ENCODE peak calls at places on chromosomes 11 and 22, in four cellular contexts. T is tibial nerve, X is AG10803, G is cardiac fibroblast. Y is an unnamed sample.

GRCh38 chr11:118910309-118911112 is 15.2 kb downstream of the BCL9L start:
- DNase-seq in X (peak), T (peak), G (peak), Y (peak)

GRCh38 chr11:34337016-34337415 is 20.8 kb downstream of the ABTB2 start:
- DNase-seq in X (no peak), G (no peak), T (no peak), Y (no peak)

GRCh38 chr22:42316988-42317387 is 46.5 kb upstream of the TCF20 start:
- DNase-seq in T (no peak), G (peak), X (peak), Y (no peak)

GRCh38 chr22:30890689-30891442 is 77.7 kb downstream of the MORC2 start:
- DNase-seq in X (peak), G (peak), T (no peak), Y (no peak)

GRCh38 chr22:38311331-38311635 is 6.0 kb downstream of the CSNK1E start:
- DNase-seq in G (peak), X (peak), T (no peak), Y (no peak)

GRCh38 chr11:65915821-65916251 is 3.0 kb downstream of the C11orf68 start:
- DNase-seq in T (peak), X (peak), G (peak), Y (peak)

GRCh38 chr11:20011294-20011951 is 148.9 kb downstream of the DBX1 start:
- DNase-seq in X (peak), T (no peak), G (peak), Y (no peak)

GRCh38 chr22:19412934-19413333 is 18.6 kb downstream of the HIRA start:
- DNase-seq in G (no peak), T (no peak), X (no peak), Y (no peak)

GRCh38 chr22:41094036-41094435 is 1.6 kb downstream of the EP300 start:
- DNase-seq in X (peak), T (no peak), G (peak), Y (no peak)

GRCh38 chr11:44726278-44727113 is at the start of gene TSPAN18:
- DNase-seq in X (no peak), G (no peak), T (no peak), Y (no peak)

GRCh38 chr11:65321076-65321475 is 6.4 kb downstream of the CDC42EP2 start:
- DNase-seq in G (no peak), X (no peak), T (no peak), Y (no peak)

GRCh38 chr11:36300651-36301050 is 4.6 kb downstream of the PRR5L start:
- DNase-seq in T (no peak), X (peak), G (peak), Y (peak)

GRCh38 chr11:38476808-38477565 is 1879.0 kb upstream of the RAG2 start:
- DNase-seq in X (no peak), T (no peak), G (peak), Y (no peak)

GRCh38 chr22:47199949-47200272 is 437.5 kb downstream of the TBC1D22A start:
- DNase-seq in T (no peak), G (no peak), X (no peak), Y (no peak)

GRCh38 chr11:65541093-65542010 is 16.5 kb downstream of the SCYL1 start:
- DNase-seq in T (no peak), G (no peak), X (no peak), Y (no peak)

GRCh38 chr11:66877585-66877984 is 20.7 kb downstream of the LRFN4 start:
- DNase-seq in T (no peak), G (peak), X (peak), Y (no peak)

GRCh38 chr11:85385561-85385960 is 241.6 kb downstream of the DLG2 start:
- DNase-seq in G (no peak), T (no peak), X (no peak), Y (no peak)

GRCh38 chr11:78256962-78257361 is 68.2 kb downstream of the USP35 start:
- DNase-seq in G (peak), X (peak), T (peak), Y (peak)

GRCh38 chr11:10139656-10140055 is 154.4 kb downstream of the SBF2 start:
- DNase-seq in G (peak), T (no peak), X (peak), Y (no peak)

GRCh38 chr11:111026241-111026640 is 219.3 kb upstream of the POU2AF2 start:
- DNase-seq in T (no peak), G (no peak), X (no peak), Y (no peak)

GRCh38 chr11:83194284-83195175 is 1.0 kb downstream of the ANKRD42 start:
- DNase-seq in G (peak), T (peak), X (peak), Y (peak)

GRCh38 chr11:122494171-122494570 is 161.4 kb upstream of the UBASH3B start:
- DNase-seq in T (no peak), G (no peak), X (peak), Y (peak)

GRCh38 chr11:14304601-14305000 is 54.4 kb downstream of the RRAS2 start:
- DNase-seq in X (no peak), T (no peak), G (no peak), Y (no peak)

GRCh38 chr11:78907636-78908035 is 333.0 kb upstream of the NARS2 start:
- DNase-seq in X (no peak), G (no peak), T (no peak), Y (no peak)

GRCh38 chr22:49233507-49234100 is 594.1 kb downstream of the BRD1 start:
- DNase-seq in T (no peak), X (no peak), G (no peak), Y (no peak)

GRCh38 chr22:33625959-33626358 is 294.3 kb downstream of the LARGE1 start:
- DNase-seq in G (no peak), T (no peak), X (no peak), Y (no peak)

GRCh38 chr11:560305-561147 is at the start of the genes LMNTD2 and RASSF7:
- DNase-seq in G (peak), X (peak), T (peak), Y (peak)

GRCh38 chr11:562046-562645 is 1.4 kb downstream of the RASSF7 start:
- DNase-seq in X (no peak), T (no peak), G (no peak), Y (no peak)

GRCh38 chr11:563066-563811 is 2.5 kb downstream of the RASSF7 start:
- DNase-seq in G (no peak), X (no peak), T (no peak), Y (no peak)

GRCh38 chr11:559712-560304 is 730 bp downstream of the LMNTD2 start:
- DNase-seq in G (no peak), T (no peak), X (no peak), Y (no peak)

DNA sequence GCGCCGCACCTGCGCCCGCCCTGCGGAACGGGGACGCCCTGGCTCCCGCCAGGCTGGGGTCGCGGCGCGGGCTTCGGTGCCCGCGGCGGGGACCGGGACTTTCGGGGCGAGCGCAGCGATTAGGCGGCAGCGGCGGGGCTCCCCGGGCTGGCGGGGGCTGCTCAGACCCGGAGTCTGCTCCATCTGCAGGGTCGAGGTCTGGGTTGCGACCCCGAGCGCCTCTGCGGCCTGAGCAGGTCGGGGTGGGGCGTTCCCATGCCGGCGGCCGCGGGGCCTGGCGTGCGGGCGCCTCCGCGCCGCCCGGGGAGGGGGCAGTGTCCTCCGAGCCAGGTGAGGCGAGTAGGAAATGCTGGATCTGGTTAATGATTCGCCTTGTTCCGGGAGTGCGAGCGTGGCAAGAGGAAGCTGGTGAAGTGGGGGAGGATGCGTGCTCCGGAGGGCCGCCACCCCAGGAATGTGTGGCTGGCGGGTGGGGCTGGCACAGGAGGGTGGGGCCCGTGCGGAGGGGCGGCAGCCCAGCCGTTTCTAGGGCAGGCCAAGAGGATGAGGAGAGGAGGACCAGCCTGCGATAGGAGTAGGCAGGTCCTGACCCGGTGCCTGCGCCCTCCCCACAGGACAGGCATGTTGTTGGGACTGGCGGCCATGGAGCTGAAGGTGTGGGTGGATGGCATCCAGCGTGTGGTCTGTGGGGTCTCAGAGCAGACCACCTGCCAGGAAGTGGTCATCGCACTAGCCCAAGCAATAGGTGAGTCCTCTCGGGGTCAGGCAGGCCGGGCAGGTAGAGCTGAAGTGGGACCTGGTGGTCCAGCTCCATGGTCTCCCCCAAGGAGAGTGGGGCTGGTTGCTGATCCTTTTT is 606 bp downstream of the RASSF7 start:
- DNase-seq in X (peak), T (no peak), G (no peak), Y (no peak)
- TF ChIP-seq CTCF in X (no peak), T (no peak), G (no peak), Y (no peak)

DNA sequence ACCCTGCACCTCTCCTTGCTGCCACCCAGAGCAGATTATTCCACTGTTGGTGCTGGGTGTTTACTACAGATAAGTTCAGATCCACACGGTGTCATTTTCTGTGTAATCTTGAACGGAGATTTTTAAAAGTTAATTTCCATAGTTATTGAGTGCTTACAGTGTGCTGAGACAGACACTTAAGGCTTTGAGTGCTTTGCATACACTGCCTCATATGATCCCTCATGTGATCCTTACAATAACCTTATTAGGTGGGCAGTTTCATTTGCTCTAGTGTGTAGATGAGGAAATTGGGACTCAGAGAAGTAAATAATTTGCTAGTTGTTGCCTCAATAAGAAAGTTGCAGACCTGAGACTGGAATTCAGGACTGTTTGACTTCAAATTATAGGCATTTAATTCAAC is 32.3 kb upstream of the ME3 start:
- DNase-seq in G (no peak), X (no peak), T (no peak), Y (no peak)
- TF ChIP-seq CTCF in G (no peak), X (no peak), T (no peak), Y (no peak)

GRCh38 chr11:3808846-3809623 is 675 bp downstream of the PGAP2 start:
- DNase-seq in X (peak), T (no peak), G (peak), Y (peak)
- TF ChIP-seq CTCF in X (peak), T (no peak), G (peak), Y (peak)

GRCh38 chr11:72587696-72588095 is 86.5 kb downstream of the PDE2A start:
- DNase-seq in G (no peak), X (no peak), T (no peak), Y (no peak)

GRCh38 chr11:72585762-72586590 is 88.2 kb downstream of the PDE2A start:
- DNase-seq in X (peak), G (peak), T (peak), Y (no peak)

GRCh38 chr11:72588656-72589410 is 85.4 kb downstream of the PDE2A start:
- DNase-seq in X (no peak), T (no peak), G (no peak), Y (no peak)

GRCh38 chr11:72584933-72585597 is 89.2 kb downstream of the PDE2A start:
- DNase-seq in X (no peak), T (no peak), G (no peak), Y (no peak)

DNA sequence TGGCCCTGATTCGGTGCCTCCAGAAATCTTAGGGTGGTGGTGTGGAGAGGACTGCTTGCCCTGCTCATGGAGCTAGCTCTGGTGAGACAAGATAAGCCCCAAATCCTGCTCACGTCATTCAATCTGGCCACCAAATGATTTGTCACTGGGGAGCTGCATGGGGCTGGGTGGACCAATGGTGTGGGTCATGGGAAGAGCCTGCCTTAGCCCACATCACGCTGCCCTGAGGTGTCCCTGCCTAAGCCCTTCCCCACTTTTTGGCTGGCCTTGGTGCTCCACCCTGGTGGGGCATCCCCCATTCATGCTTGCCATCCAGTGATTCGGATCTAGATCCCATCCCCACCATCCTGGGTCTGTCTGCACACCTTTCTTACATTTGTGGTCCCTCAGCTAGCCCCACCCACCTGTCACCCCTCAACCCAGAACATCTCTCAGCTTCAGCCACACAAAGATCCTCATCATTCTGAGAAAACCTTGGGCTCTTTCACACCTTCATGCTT is 87.6 kb downstream of the PDE2A start:
- DNase-seq in X (no peak), T (no peak), G (no peak), Y (no peak)
- TF ChIP-seq CTCF in X (no peak), T (no peak), G (no peak), Y (no peak)

GRCh38 chr11:46612326-46612725 is 4.7 kb downstream of the HARBI1 start:
- DNase-seq in T (no peak), X (no peak), G (no peak), Y (no peak)

GRCh38 chr11:46616551-46617450 is at the start of gene HARBI1:
- DNase-seq in T (peak), X (peak), G (peak), Y (peak)

GRCh38 chr11:46618789-46619188 is 1.4 kb downstream of the ATG13 start:
- DNase-seq in X (no peak), T (no peak), G (peak), Y (no peak)

GRCh38 chr11:46617451-46618314 is at the start of gene ATG13:
- DNase-seq in T (peak), G (peak), X (peak), Y (peak)

GRCh38 chr11:46615756-46616155 is 1.3 kb downstream of the HARBI1 start:
- DNase-seq in X (peak), T (no peak), G (peak), Y (no peak)
- TF ChIP-seq CTCF in X (no peak), T (no peak), G (no peak), Y (no peak)

DNA sequence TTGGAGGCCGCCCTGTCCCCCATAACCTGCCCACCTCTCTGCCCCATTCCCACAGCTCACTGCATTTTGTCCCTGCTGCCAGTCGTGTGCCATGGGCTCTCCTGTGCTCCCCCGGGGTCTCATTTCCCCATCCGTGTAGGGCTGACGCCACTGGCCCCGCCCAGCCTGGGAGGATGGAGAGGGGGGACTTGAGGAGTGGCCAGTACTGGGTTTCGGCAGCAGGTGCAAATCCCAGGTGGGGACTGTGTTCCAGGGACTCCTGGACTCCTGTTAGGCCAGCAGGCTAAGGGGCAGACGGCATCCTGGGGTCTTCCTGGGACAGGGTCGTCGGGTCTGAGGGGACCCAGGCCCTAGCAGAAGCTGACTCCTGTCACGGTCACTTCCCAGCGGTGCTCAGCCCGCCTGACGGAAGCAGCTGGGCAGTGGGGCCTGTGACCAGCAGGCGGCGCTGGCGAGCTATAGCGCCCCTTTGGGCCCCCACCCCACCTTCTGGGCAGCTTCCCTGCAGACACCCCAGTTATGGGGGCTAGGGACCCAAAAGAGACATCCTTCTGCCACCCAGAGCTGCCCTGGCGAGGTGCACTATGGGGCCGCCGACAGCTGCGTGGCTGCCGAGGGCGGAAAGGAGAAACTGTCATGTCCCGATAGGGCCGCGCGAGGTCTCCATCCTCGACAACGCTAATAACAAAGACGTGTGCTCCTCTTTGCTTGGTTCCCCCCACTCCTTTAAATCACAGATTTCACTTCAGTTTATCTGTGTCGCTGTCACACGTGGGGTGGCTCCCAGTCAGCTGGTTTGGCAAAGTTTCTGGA is 979 bp upstream of the MYO7A start:
- DNase-seq in G (peak), T (peak), X (no peak), Y (no peak)
- TF ChIP-seq CTCF in G (peak), T (peak), X (peak), Y (peak)

Y was measured in AG09319.